ENCODE peak calls at places on chromosomes 2 and 18, in four cellular contexts. I, P, H and K are unnamed samples.

GRCh38 chr18:7575465-7576026 is 8.4 kb downstream of the PTPRM start:
- DNase-seq in I (peak; percentile 45), H (no peak), P (no peak), K (no peak)

GRCh38 chr2:18404708-18405107 is 155.7 kb downstream of the RDH14 start:
- DNase-seq in I (no peak), H (no peak), P (no peak), K (no peak)

GRCh38 chr18:40371673-40372072 is 1583.4 kb upstream of the PIK3C3 start:
- DNase-seq in I (peak; percentile 32), H (no peak), P (no peak), K (no peak)

GRCh38 chr2:151560289-151560688 is 150.6 kb downstream of the RIF1 start:
- DNase-seq in H (no peak), I (peak; percentile 39), P (peak; percentile 60), K (peak; percentile 15)

GRCh38 chr18:53991202-53991601 is 233.3 kb downstream of the MBD2 start:
- DNase-seq in H (no peak), I (peak; percentile 51), P (no peak), K (no peak)

GRCh38 chr2:10447300-10448207 is 573 bp downstream of the ODC1 start:
- DNase-seq in I (peak; percentile 51), P (peak; percentile 84), H (no peak), K (no peak)

GRCh38 chr2:181952413-181953226 is 33.0 kb upstream of the PPP1R1C start:
- DNase-seq in I (no peak), P (no peak), H (no peak), K (no peak)

GRCh38 chr2:113010088-113010487 is 4.8 kb downstream of the IL36A start:
- DNase-seq in H (no peak), I (no peak), P (no peak), K (no peak)

GRCh38 chr18:24488824-24489493 is 28.5 kb downstream of the HRH4 start:
- DNase-seq in P (no peak), H (no peak), I (peak; percentile 56), K (no peak)

GRCh38 chr2:129139380-129139779 is 820.7 kb upstream of the HS6ST1 start:
- DNase-seq in P (no peak), I (no peak), H (no peak), K (no peak)

GRCh38 chr18:64436111-64436510 is 287.2 kb upstream of the LINC00305 start:
- DNase-seq in P (no peak), I (no peak), H (no peak), K (no peak)

GRCh38 chr2:45102579-45103117 is 93.4 kb upstream of the SIX2 start:
- DNase-seq in P (no peak), I (no peak), H (no peak), K (no peak)

GRCh38 chr2:3534251-3534814 is 15.0 kb upstream of the ADI1 start:
- DNase-seq in P (no peak), H (no peak), I (no peak), K (no peak)

GRCh38 chr2:3536682-3537632 is 17.6 kb upstream of the ADI1 start:
- DNase-seq in H (peak; percentile 53), P (peak; percentile 71), I (peak; percentile 66), K (peak; percentile 87)

GRCh38 chr2:3533836-3534235 is 14.5 kb upstream of the ADI1 start:
- DNase-seq in I (no peak), H (no peak), P (no peak), K (no peak)

GRCh38 chr2:3535794-3536681 is 16.7 kb upstream of the ADI1 start:
- DNase-seq in I (peak; percentile 89), P (peak; percentile 75), H (peak; percentile 57), K (peak; percentile 84)

DNA sequence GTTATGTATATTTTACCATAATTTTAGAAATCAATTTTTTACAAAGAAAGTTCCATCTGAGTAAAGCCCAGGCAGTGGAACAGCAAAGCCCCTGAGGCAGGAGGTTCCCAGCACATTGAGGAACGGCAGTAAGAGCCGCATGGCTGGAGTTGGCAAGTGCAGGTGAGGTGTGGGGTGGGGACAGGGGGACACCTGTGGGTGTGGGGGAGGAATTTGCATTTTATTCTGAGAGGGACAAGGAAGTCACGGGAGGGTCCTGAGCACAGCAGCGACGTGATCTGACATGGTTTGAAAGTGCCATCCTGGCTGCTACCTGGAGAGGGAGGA is 16.1 kb upstream of the ADI1 start:
- DNase-seq in H (no peak), P (no peak), I (no peak), K (no peak)
- H3K4me3 ChIP-seq in H (no peak overlapping the region), P (peak overlapping the region; percentile 59), I (peak overlapping the region; percentile 51), K (peak overlapping the region; percentile 35)

GRCh38 chr18:834086-834720 is 22.2 kb upstream of the YES1 start:
- DNase-seq in P (no peak), H (no peak), I (no peak), K (no peak)

GRCh38 chr18:837922-838321 is 25.9 kb upstream of the YES1 start:
- DNase-seq in I (no peak), H (no peak), P (no peak), K (no peak)

GRCh38 chr18:841647-842370 is 29.8 kb upstream of the YES1 start:
- DNase-seq in H (no peak), P (no peak), I (no peak), K (no peak)

GRCh38 chr18:840080-840408 is 28.0 kb upstream of the YES1 start:
- DNase-seq in H (no peak), P (no peak), I (no peak), K (no peak)

DNA sequence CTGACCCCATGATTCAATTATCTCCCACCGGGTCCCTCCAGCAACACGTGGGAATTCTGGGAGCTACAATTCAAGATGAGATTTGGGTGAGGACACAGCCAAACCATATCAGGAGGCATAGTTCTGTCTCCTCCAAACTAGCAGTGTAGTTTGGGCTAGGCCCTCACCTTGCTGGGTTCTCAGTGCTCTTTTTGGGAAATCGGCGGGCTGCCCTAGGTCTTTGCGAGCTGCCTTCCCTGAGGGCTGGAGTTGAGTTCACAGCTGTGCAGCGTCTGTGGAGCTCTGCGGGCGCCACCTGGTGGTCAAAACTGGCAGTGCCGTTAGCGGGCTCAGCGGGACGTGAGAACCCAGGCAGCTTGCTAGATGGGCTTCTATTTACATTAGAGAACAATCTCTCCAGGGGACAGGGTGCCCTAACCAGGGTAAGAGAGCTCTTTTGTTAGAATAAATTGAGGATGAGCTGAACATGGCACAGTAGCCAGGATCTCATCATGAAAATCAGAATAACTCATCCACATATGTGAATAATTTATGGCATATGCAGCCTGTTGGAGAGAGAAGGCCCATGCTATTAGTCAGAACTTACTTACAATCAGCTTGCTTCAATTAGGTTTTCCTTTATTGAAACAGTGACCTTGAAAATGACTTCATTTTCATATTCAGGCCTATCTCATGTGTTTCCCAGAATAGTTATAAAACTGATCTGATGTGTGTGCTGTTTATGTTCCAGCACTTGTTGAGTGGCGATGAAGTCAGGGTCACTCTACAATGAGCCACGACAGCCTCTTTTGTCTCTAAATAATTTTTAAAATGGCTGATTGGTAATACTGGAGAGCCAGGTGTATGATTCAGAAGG is 27.4 kb upstream of the YES1 start:
- DNase-seq in P (peak; percentile 90), H (peak; percentile 81), I (peak; percentile 87), K (peak; percentile 95)
- H3K4me3 ChIP-seq in P (no peak overlapping the region), H (no peak overlapping the region), I (no peak overlapping the region), K (no peak overlapping the region)

GRCh38 chr18:46344416-46345180 is 240.4 kb downstream of the HAUS1 start:
- DNase-seq in I (no peak), P (no peak), H (no peak), K (no peak)

GRCh38 chr18:46343940-46344372 is 239.8 kb downstream of the HAUS1 start:
- DNase-seq in H (peak; percentile 33), I (no peak), P (peak; percentile 59), K (no peak)

GRCh38 chr18:46345181-46345465 is 240.9 kb downstream of the HAUS1 start:
- DNase-seq in P (no peak), I (no peak), H (no peak), K (no peak)

GRCh38 chr18:46341989-46342525 is 237.9 kb downstream of the HAUS1 start:
- DNase-seq in H (no peak), I (no peak), P (no peak), K (no peak)

GRCh38 chr18:46343456-46343855 is 239.3 kb downstream of the HAUS1 start:
- DNase-seq in I (no peak), P (no peak), H (no peak), K (no peak)
- H3K4me3 ChIP-seq in I (no peak overlapping the region), P (no peak overlapping the region), H (no peak overlapping the region), K (no peak overlapping the region)

GRCh38 chr18:47265197-47265596 is 13.7 kb upstream of the SKOR2 start:
- DNase-seq in H (no peak), I (peak; percentile 11), P (no peak), K (no peak)
- H3K4me3 ChIP-seq in H (no peak overlapping the region), I (no peak overlapping the region), P (no peak overlapping the region), K (no peak overlapping the region)

DNA sequence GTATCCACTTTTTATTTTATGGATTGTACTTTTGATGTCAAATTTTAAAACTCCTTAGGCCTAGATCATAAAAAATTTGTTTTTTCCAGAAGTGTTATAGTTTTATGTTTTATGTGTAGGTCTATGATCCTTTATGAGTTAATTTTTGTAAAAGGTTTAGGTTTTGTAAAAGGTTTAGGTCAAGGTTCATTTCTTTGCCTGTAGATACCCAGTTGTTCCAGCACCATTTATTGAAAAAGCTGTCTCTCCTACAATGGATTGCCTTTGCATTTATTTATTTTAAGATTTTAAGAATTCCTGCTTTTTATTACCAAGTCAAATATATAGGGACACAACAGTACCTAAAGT is 32.1 kb upstream of the E2F6 start:
- DNase-seq in P (no peak), I (no peak), H (no peak), K (no peak)
- H3K4me3 ChIP-seq in P (no peak overlapping the region), I (no peak overlapping the region), H (no peak overlapping the region), K (no peak overlapping the region)